ENCODE peak calls at places on chromosomes 3 and 15, in ten cellular contexts. One of them, this sample, is unnamed.

GRCh38 chr3:50630916-50631315 is 14.0 kb downstream of the MAPKAPK3 start:
- DNase-seq in left colon: no peak
- DNase-seq in hippocampal formation: no peak
- DNase-seq in iris pigment epithelial cell: no peak
- DNase-seq in germinal center: no peak
- DNase-seq in non-pigmented ciliary epithelial cell: no peak
- DNase-seq in globus pallidus: no peak
- DNase-seq in stimulated activated naive B cell treated with anti-CD40 and anti-IgM and Interleukin-4, amounts not matched to agents 10 μg/mL and 1 μg/mL and 100 μg/mL, for 72 hours: no peak
- DNase-seq in uterus: no peak
- DNase-seq in breast epithelium: no peak
- DNase-seq in this sample: no peak

GRCh38 chr3:48548731-48549705 is 7.6 kb downstream of the PFKFB4 start:
- DNase-seq in iris pigment epithelial cell: peak; percentile 69
- DNase-seq in uterus: peak; percentile 85
- DNase-seq in stimulated activated naive B cell treated with anti-CD40 and anti-IgM and Interleukin-4, amounts not matched to agents 10 μg/mL and 1 μg/mL and 100 μg/mL, for 72 hours: peak; percentile 68
- DNase-seq in globus pallidus: peak; percentile 84
- DNase-seq in hippocampal formation: peak; percentile 84
- DNase-seq in germinal center: peak; percentile 80
- DNase-seq in left colon: peak; percentile 69
- DNase-seq in non-pigmented ciliary epithelial cell: no peak
- DNase-seq in breast epithelium: peak; percentile 83
- DNase-seq in this sample: peak; percentile 79

GRCh38 chr3:36305929-36306520 is 74.3 kb upstream of the STAC start:
- DNase-seq in germinal center: no peak
- DNase-seq in globus pallidus: no peak
- DNase-seq in stimulated activated naive B cell treated with anti-CD40 and anti-IgM and Interleukin-4, amounts not matched to agents 10 μg/mL and 1 μg/mL and 100 μg/mL, for 72 hours: no peak
- DNase-seq in uterus: no peak
- DNase-seq in non-pigmented ciliary epithelial cell: no peak
- DNase-seq in iris pigment epithelial cell: no peak
- DNase-seq in hippocampal formation: no peak
- DNase-seq in breast epithelium: no peak
- DNase-seq in left colon: no peak
- DNase-seq in this sample: no peak

GRCh38 chr3:62039584-62039983 is 333.8 kb downstream of the FEZF2 start:
- DNase-seq in stimulated activated naive B cell treated with anti-CD40 and anti-IgM and Interleukin-4, amounts not matched to agents 10 μg/mL and 1 μg/mL and 100 μg/mL, for 72 hours: no peak
- DNase-seq in non-pigmented ciliary epithelial cell: no peak
- DNase-seq in globus pallidus: no peak
- DNase-seq in left colon: no peak
- DNase-seq in breast epithelium: no peak
- DNase-seq in hippocampal formation: no peak
- DNase-seq in iris pigment epithelial cell: no peak
- DNase-seq in uterus: peak; percentile 30
- DNase-seq in germinal center: no peak
- DNase-seq in this sample: no peak

GRCh38 chr3:196518999-196519737 is 4.0 kb upstream of the SMCO1 start:
- DNase-seq in globus pallidus: no peak
- DNase-seq in left colon: peak; percentile 36
- DNase-seq in hippocampal formation: no peak
- DNase-seq in germinal center: no peak
- DNase-seq in non-pigmented ciliary epithelial cell: no peak
- DNase-seq in iris pigment epithelial cell: peak; percentile 56
- DNase-seq in breast epithelium: no peak
- DNase-seq in stimulated activated naive B cell treated with anti-CD40 and anti-IgM and Interleukin-4, amounts not matched to agents 10 μg/mL and 1 μg/mL and 100 μg/mL, for 72 hours: no peak
- DNase-seq in uterus: peak; percentile 25
- DNase-seq in this sample: no peak

GRCh38 chr3:64888165-64888564 is 200.4 kb upstream of the ADAMTS9 start:
- DNase-seq in uterus: no peak
- DNase-seq in non-pigmented ciliary epithelial cell: no peak
- DNase-seq in iris pigment epithelial cell: peak; percentile 43
- DNase-seq in germinal center: no peak
- DNase-seq in stimulated activated naive B cell treated with anti-CD40 and anti-IgM and Interleukin-4, amounts not matched to agents 10 μg/mL and 1 μg/mL and 100 μg/mL, for 72 hours: no peak
- DNase-seq in hippocampal formation: no peak
- DNase-seq in left colon: no peak
- DNase-seq in breast epithelium: no peak
- DNase-seq in globus pallidus: no peak
- DNase-seq in this sample: no peak

GRCh38 chr3:111810909-111811308 is 48.2 kb upstream of the PHLDB2 start:
- DNase-seq in non-pigmented ciliary epithelial cell: peak; percentile 61
- DNase-seq in globus pallidus: no peak
- DNase-seq in germinal center: no peak
- DNase-seq in breast epithelium: no peak
- DNase-seq in hippocampal formation: no peak
- DNase-seq in iris pigment epithelial cell: peak; percentile 92
- DNase-seq in stimulated activated naive B cell treated with anti-CD40 and anti-IgM and Interleukin-4, amounts not matched to agents 10 μg/mL and 1 μg/mL and 100 μg/mL, for 72 hours: no peak
- DNase-seq in left colon: no peak
- DNase-seq in uterus: no peak
- DNase-seq in this sample: no peak

GRCh38 chr3:123658860-123659221 is 74.0 kb upstream of the HACD2 start:
- DNase-seq in left colon: peak; percentile 66
- DNase-seq in uterus: peak; percentile 50
- DNase-seq in hippocampal formation: no peak
- DNase-seq in stimulated activated naive B cell treated with anti-CD40 and anti-IgM and Interleukin-4, amounts not matched to agents 10 μg/mL and 1 μg/mL and 100 μg/mL, for 72 hours: no peak
- DNase-seq in iris pigment epithelial cell: no peak
- DNase-seq in non-pigmented ciliary epithelial cell: no peak
- DNase-seq in germinal center: no peak
- DNase-seq in globus pallidus: peak; percentile 54
- DNase-seq in breast epithelium: no peak
- DNase-seq in this sample: no peak

GRCh38 chr3:49629866-49630265 is 44.3 kb upstream of the APEH start:
- DNase-seq in germinal center: no peak
- DNase-seq in left colon: no peak
- DNase-seq in uterus: no peak
- DNase-seq in breast epithelium: no peak
- DNase-seq in iris pigment epithelial cell: no peak
- DNase-seq in non-pigmented ciliary epithelial cell: no peak
- DNase-seq in hippocampal formation: no peak
- DNase-seq in globus pallidus: no peak
- DNase-seq in stimulated activated naive B cell treated with anti-CD40 and anti-IgM and Interleukin-4, amounts not matched to agents 10 μg/mL and 1 μg/mL and 100 μg/mL, for 72 hours: no peak
- DNase-seq in this sample: no peak

GRCh38 chr3:161066926-161067325 is 38.2 kb downstream of the B3GALNT1 start:
- DNase-seq in globus pallidus: no peak
- DNase-seq in germinal center: no peak
- DNase-seq in stimulated activated naive B cell treated with anti-CD40 and anti-IgM and Interleukin-4, amounts not matched to agents 10 μg/mL and 1 μg/mL and 100 μg/mL, for 72 hours: no peak
- DNase-seq in left colon: no peak
- DNase-seq in breast epithelium: no peak
- DNase-seq in uterus: no peak
- DNase-seq in iris pigment epithelial cell: no peak
- DNase-seq in hippocampal formation: no peak
- DNase-seq in non-pigmented ciliary epithelial cell: no peak
- DNase-seq in this sample: no peak

GRCh38 chr15:60223161-60223560 is 174.6 kb downstream of the ANXA2 start:
- DNase-seq in globus pallidus: peak; percentile 7
- DNase-seq in germinal center: no peak
- DNase-seq in iris pigment epithelial cell: no peak
- DNase-seq in left colon: no peak
- DNase-seq in non-pigmented ciliary epithelial cell: no peak
- DNase-seq in uterus: no peak
- DNase-seq in hippocampal formation: no peak
- DNase-seq in stimulated activated naive B cell treated with anti-CD40 and anti-IgM and Interleukin-4, amounts not matched to agents 10 μg/mL and 1 μg/mL and 100 μg/mL, for 72 hours: no peak
- DNase-seq in breast epithelium: peak; percentile 55
- DNase-seq in this sample: no peak

GRCh38 chr3:111610189-111610588 is 15.0 kb upstream of the ZBED2 start:
- DNase-seq in breast epithelium: no peak
- DNase-seq in hippocampal formation: no peak
- DNase-seq in left colon: no peak
- DNase-seq in germinal center: no peak
- DNase-seq in non-pigmented ciliary epithelial cell: no peak
- DNase-seq in stimulated activated naive B cell treated with anti-CD40 and anti-IgM and Interleukin-4, amounts not matched to agents 10 μg/mL and 1 μg/mL and 100 μg/mL, for 72 hours: peak; percentile 31
- DNase-seq in uterus: no peak
- DNase-seq in globus pallidus: no peak
- DNase-seq in iris pigment epithelial cell: no peak
- DNase-seq in this sample: no peak

GRCh38 chr15:59492389-59493377 is 54.7 kb downstream of the FAM81A start:
- DNase-seq in left colon: peak; percentile 33
- DNase-seq in stimulated activated naive B cell treated with anti-CD40 and anti-IgM and Interleukin-4, amounts not matched to agents 10 μg/mL and 1 μg/mL and 100 μg/mL, for 72 hours: no peak
- DNase-seq in breast epithelium: no peak
- DNase-seq in hippocampal formation: peak; percentile 65
- DNase-seq in germinal center: peak; percentile 51
- DNase-seq in iris pigment epithelial cell: peak; percentile 70
- DNase-seq in non-pigmented ciliary epithelial cell: peak; percentile 27
- DNase-seq in uterus: peak; percentile 66
- DNase-seq in globus pallidus: peak; percentile 81
- DNase-seq in this sample: peak; percentile 56

GRCh38 chr3:139113231-139113749 is 68.6 kb upstream of the PRR23C start:
- DNase-seq in globus pallidus: peak; percentile 13
- DNase-seq in hippocampal formation: no peak
- DNase-seq in uterus: no peak
- DNase-seq in breast epithelium: no peak
- DNase-seq in germinal center: no peak
- DNase-seq in stimulated activated naive B cell treated with anti-CD40 and anti-IgM and Interleukin-4, amounts not matched to agents 10 μg/mL and 1 μg/mL and 100 μg/mL, for 72 hours: no peak
- DNase-seq in non-pigmented ciliary epithelial cell: no peak
- DNase-seq in left colon: no peak
- DNase-seq in iris pigment epithelial cell: no peak
- DNase-seq in this sample: no peak

GRCh38 chr3:26084629-26085028 is 294.7 kb downstream of the OXSM start:
- DNase-seq in germinal center: no peak
- DNase-seq in non-pigmented ciliary epithelial cell: no peak
- DNase-seq in globus pallidus: no peak
- DNase-seq in hippocampal formation: no peak
- DNase-seq in stimulated activated naive B cell treated with anti-CD40 and anti-IgM and Interleukin-4, amounts not matched to agents 10 μg/mL and 1 μg/mL and 100 μg/mL, for 72 hours: no peak
- DNase-seq in uterus: no peak
- DNase-seq in left colon: no peak
- DNase-seq in breast epithelium: no peak
- DNase-seq in iris pigment epithelial cell: no peak
- DNase-seq in this sample: no peak

This sample was measured in GM10248.